ENCODE peak calls at places on chromosome 11, in nine cellular contexts. W is breast epithelium; K is GM23338; R is PC-9; I is PC-3; Z is CD4-positive, CD25-positive, alpha-beta regulatory T cell; H is transverse colon; X is MM.1S; L is astrocyte. J is an unnamed sample.

GRCh38 chr11:1411301-1411700 is 21.6 kb downstream of the BRSK2 start:
- DNase-seq in Z (no peak), W (no peak), K (no peak), R (no peak), I (no peak), L (no peak), H (no peak), X (no peak), J (no peak)

GRCh38 chr11:32297629-32298028 is 137.7 kb downstream of the WT1 start:
- DNase-seq in K (peak), I (peak), H (no peak), R (no peak), L (peak), X (peak), Z (no peak), W (no peak), J (no peak)

GRCh38 chr11:66142370-66143263 is 72.5 kb downstream of the PACS1 start:
- DNase-seq in Z (no peak), H (no peak), K (no peak), L (peak), R (peak), X (no peak), I (peak), W (no peak), J (no peak)

GRCh38 chr11:83736689-83737088 is 450.5 kb upstream of the CCDC90B start:
- DNase-seq in L (no peak), Z (no peak), I (peak), H (no peak), W (no peak), X (no peak), R (no peak), K (no peak), J (no peak)

GRCh38 chr11:111531687-111532364 is 8.7 kb upstream of the LAYN start:
- DNase-seq in Z (peak), L (peak), H (no peak), K (no peak), X (peak), I (peak), W (no peak), R (peak), J (peak)

GRCh38 chr11:109960831-109961230 is 132.4 kb upstream of the ZC3H12C start:
- DNase-seq in I (no peak), W (no peak), H (peak), L (peak), R (no peak), Z (no peak), K (peak), X (no peak), J (no peak)

GRCh38 chr11:2947744-2948143 is 18.5 kb upstream of the PHLDA2 start:
- DNase-seq in K (no peak), R (no peak), H (no peak), X (no peak), Z (no peak), I (no peak), L (no peak), W (no peak), J (no peak)

GRCh38 chr11:126414615-126415014 is 59.1 kb downstream of the ST3GAL4 start:
- DNase-seq in W (no peak), K (no peak), I (peak), H (no peak), R (no peak), L (no peak), Z (no peak), X (no peak), J (no peak)

GRCh38 chr11:108500721-108501120 is 2.5 kb upstream of the POGLUT3 start:
- DNase-seq in H (no peak), R (no peak), X (no peak), L (no peak), K (no peak), I (no peak), W (no peak), Z (no peak), J (no peak)

GRCh38 chr11:34263462-34264186 is 94.2 kb downstream of the ABTB2 start:
- DNase-seq in H (peak), I (peak), X (no peak), Z (no peak), R (peak), W (peak), K (no peak), L (peak), J (no peak)

GRCh38 chr11:118609380-118610219 is 2.2 kb downstream of the PHLDB1 start:
- DNase-seq in K (peak), X (no peak), I (no peak), L (peak), H (no peak), Z (peak), W (peak), R (no peak), J (no peak)
- H3K27ac ChIP-seq in K (no peak), X (no peak), I (no peak), L (peak), H (peak), Z (peak), W (peak), R (no peak), J (no peak)

GRCh38 chr11:35802221-35802620 is 139.6 kb downstream of the TRIM44 start:
- DNase-seq in W (no peak), Z (no peak), X (no peak), I (no peak), R (no peak), K (no peak), L (no peak), H (no peak), J (no peak)
- H3K27ac ChIP-seq in W (peak), Z (no peak), X (no peak), I (no peak), R (no peak), K (no peak), L (no peak), H (no peak), J (no peak)

GRCh38 chr11:80163441-80163840 is 722.6 kb upstream of the TENM4 start:
- DNase-seq in X (no peak), L (no peak), R (no peak), Z (no peak), H (no peak), W (no peak), K (no peak), I (peak), J (no peak)
- H3K27ac ChIP-seq in X (no peak), L (no peak), R (no peak), Z (no peak), H (no peak), W (no peak), K (no peak), I (no peak), J (no peak)

GRCh38 chr11:115606223-115607220 is 102.3 kb upstream of the CADM1 start:
- DNase-seq in R (no peak), W (no peak), I (no peak), L (peak), Z (no peak), X (no peak), H (no peak), K (no peak), J (peak)
- H3K27ac ChIP-seq in R (no peak), W (no peak), I (no peak), L (no peak), Z (no peak), X (no peak), H (no peak), K (no peak), J (no peak)

GRCh38 chr11:10518123-10518522 is 22.9 kb downstream of the RNF141 start:
- DNase-seq in W (no peak), R (no peak), Z (no peak), I (no peak), L (no peak), H (no peak), X (no peak), K (no peak), J (no peak)
- H3K27ac ChIP-seq in W (no peak), R (no peak), Z (no peak), I (no peak), L (no peak), H (no peak), X (no peak), K (no peak), J (no peak)

GRCh38 chr11:74696932-74697687 is 34.1 kb downstream of the CHRDL2 start:
- DNase-seq in I (no peak), H (peak), X (no peak), L (peak), W (peak), R (no peak), Z (no peak), K (peak), J (no peak)
- H3K27ac ChIP-seq in I (no peak), H (peak), X (no peak), L (peak), W (peak), R (no peak), Z (no peak), K (no peak), J (no peak)

GRCh38 chr11:115221461-115222069 is 282.6 kb downstream of the CADM1 start:
- DNase-seq in K (no peak), Z (no peak), W (no peak), L (no peak), H (no peak), X (peak), R (no peak), I (no peak), J (no peak)

GRCh38 chr11:115219378-115219777 is 284.8 kb downstream of the CADM1 start:
- DNase-seq in I (no peak), K (no peak), W (no peak), H (no peak), R (no peak), Z (no peak), L (no peak), X (no peak), J (no peak)

GRCh38 chr11:115220423-115220822 is 283.8 kb downstream of the CADM1 start:
- DNase-seq in Z (no peak), H (no peak), L (no peak), R (no peak), K (no peak), I (no peak), X (no peak), W (no peak), J (no peak)

GRCh38 chr11:115222218-115222862 is 281.9 kb downstream of the CADM1 start:
- DNase-seq in I (peak), L (peak), K (peak), Z (peak), W (no peak), R (no peak), H (peak), X (peak), J (no peak)

DNA sequence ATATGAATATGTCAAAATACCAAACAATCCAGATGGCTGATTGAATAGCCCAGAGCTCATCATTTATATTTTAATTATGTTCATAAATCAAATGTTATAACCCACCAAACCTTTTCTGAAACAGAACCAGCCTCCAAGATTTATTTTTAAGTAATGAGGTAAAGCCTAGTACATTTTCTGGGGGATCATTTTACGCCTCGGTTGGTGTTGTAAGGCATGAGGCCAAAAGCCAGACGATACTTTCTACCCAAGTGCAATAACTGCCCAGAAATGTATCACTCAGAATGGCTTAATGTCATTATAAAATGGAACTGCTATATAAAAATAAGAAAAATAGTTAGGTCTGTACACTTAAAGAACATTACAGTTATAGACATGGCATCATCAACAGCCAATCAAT is 283.3 kb downstream of the CADM1 start:
- DNase-seq in X (no peak), H (no peak), I (no peak), K (no peak), L (no peak), Z (no peak), W (no peak), R (no peak), J (no peak)
- H3K27ac ChIP-seq in X (peak), H (no peak), I (no peak), K (no peak), L (no peak), Z (no peak), W (no peak), R (no peak), J (no peak)

GRCh38 chr11:122883682-122883981 is 1.1 kb downstream of the JHY start:
- DNase-seq in X (no peak), H (no peak), K (no peak), Z (no peak), W (no peak), L (no peak), R (no peak), I (no peak), J (no peak)

GRCh38 chr11:122882809-122883681 is 486 bp downstream of the JHY start:
- DNase-seq in I (peak), W (peak), R (peak), X (peak), H (peak), Z (peak), K (peak), L (peak), J (no peak)

GRCh38 chr11:122877732-122878131 is 4.8 kb upstream of the JHY start:
- DNase-seq in X (peak), R (no peak), W (no peak), I (no peak), K (no peak), Z (no peak), L (no peak), H (no peak), J (no peak)

GRCh38 chr11:122879785-122880184 is 2.8 kb upstream of the JHY start:
- DNase-seq in W (no peak), L (no peak), K (peak), H (no peak), X (no peak), Z (no peak), R (no peak), I (no peak), J (no peak)

DNA sequence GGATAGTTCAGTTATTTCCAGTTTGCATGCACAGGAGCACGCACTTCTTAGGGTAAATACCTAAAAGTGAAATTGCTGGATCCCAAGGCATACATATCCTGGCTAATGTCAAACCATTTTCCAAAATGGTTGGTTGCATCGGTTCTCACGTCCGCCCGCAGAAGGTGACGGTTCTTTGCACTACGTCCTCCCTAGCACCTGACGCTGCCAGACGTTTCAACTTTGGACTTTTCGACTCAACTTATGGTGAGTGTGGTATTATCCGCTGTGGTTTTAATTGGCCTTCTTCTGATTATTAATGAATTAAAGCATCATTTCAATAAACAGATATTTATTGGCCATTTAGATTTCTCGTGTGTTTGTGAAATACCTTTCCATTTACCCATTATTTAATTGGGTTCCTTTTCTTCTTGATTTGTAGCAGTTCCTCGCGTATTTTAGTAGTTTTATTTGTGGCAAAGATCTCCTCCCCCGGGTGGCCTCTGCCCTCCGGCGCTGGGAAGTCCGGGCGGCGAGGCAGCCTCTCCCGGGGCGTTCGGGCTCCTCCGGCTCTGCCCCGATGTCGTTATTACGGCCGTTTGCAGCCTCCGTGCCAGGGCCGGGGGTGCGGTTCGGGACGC is at the start of gene JHY:
- DNase-seq in L (no peak), R (no peak), H (no peak), X (no peak), I (no peak), K (peak), W (no peak), Z (no peak), J (no peak)
- H3K27ac ChIP-seq in L (peak), R (peak), H (peak), X (peak), I (peak), K (no peak), W (peak), Z (peak), J (no peak)

GRCh38 chr11:68146704-68147474 is 25.7 kb upstream of the CHKA start:
- DNase-seq in W (no peak), Z (no peak), L (no peak), R (peak), H (peak), X (no peak), K (no peak), I (peak), J (peak)
- H3K27ac ChIP-seq in W (peak), Z (no peak), L (no peak), R (peak), H (peak), X (no peak), K (no peak), I (peak), J (no peak)